ENCODE peak calls at places on chromosomes 5 and 9, in seven cellular contexts. M, G, B, S, O, E and Z are unnamed samples. For H4K20me1, the result is how much of the 10 kb centered on the place peaks cover.

GRCh38 chr9:97096793-97097192 is 57.9 kb upstream of the CTSV start:
- DNase-seq in M (no peak), E (no peak), O (no peak), B (no peak), G (no peak), S (no peak), Z (no peak)

GRCh38 chr5:173245319-173246134 is 10.5 kb upstream of the NKX2-5 start:
- DNase-seq in M (no peak), S (no peak), G (no peak), B (no peak), O (no peak), E (no peak), Z (no peak)

GRCh38 chr5:141503699-141504098 is 14.8 kb downstream of the PCDHGC5 start:
- DNase-seq in M (no peak), G (no peak), O (no peak), B (no peak), S (no peak), E (no peak), Z (no peak)

GRCh38 chr9:23123048-23123632 is 676.5 kb downstream of the DMRTA1 start:
- DNase-seq in G (no peak), B (no peak), S (peak), O (no peak), E (peak), M (peak), Z (peak)

GRCh38 chr9:1337169-1337568 is 287.0 kb downstream of the DMRT2 start:
- DNase-seq in O (no peak), S (no peak), B (no peak), E (no peak), G (no peak), M (no peak), Z (no peak)

GRCh38 chr9:35112257-35113020 is 3.2 kb downstream of the ATOSB start:
- DNase-seq in G (no peak), M (peak), E (no peak), S (no peak), O (no peak), B (no peak), Z (peak)

GRCh38 chr9:108665856-108666784 is 189.7 kb downstream of the ACTL7B start:
- DNase-seq in M (peak), S (no peak), G (no peak), O (no peak), B (no peak), E (peak), Z (no peak)

GRCh38 chr9:1083325-1083913 is 33.3 kb downstream of the DMRT2 start:
- DNase-seq in E (no peak), M (no peak), G (no peak), O (no peak), B (no peak), S (peak), Z (no peak)

GRCh38 chr5:151627650-151628049 is 36.5 kb upstream of the FAT2 start:
- DNase-seq in G (no peak), B (no peak), O (no peak), E (no peak), S (no peak), M (peak), Z (no peak)

GRCh38 chr9:137619240-137620090 is 660 bp downstream of the EHMT1 start:
- DNase-seq in B (no peak), E (no peak), G (peak), M (peak), S (no peak), O (no peak), Z (peak)

GRCh38 chr9:82499337-82499736 is 510.8 kb downstream of the SPATA31D1 start:
- DNase-seq in E (no peak), O (no peak), S (no peak), G (no peak), M (no peak), B (no peak), Z (no peak)

GRCh38 chr5:73858786-73859185 is 232.8 kb downstream of the ARHGEF28 start:
- DNase-seq in E (no peak), S (no peak), M (no peak), G (no peak), B (no peak), O (no peak), Z (no peak)

GRCh38 chr5:21791304-21791703 is 1061.8 kb downstream of the CDH12 start:
- DNase-seq in B (no peak), M (peak), S (no peak), O (no peak), E (no peak), G (no peak), Z (no peak)

GRCh38 chr9:21294325-21294724 is 10.8 kb downstream of the IFNA5 start:
- DNase-seq in S (no peak), O (peak), E (peak), G (no peak), M (peak), B (peak), Z (peak)

GRCh38 chr9:35490155-35490909 is 421 bp downstream of the RUSC2 start:
- DNase-seq in E (no peak), S (peak), G (peak), M (no peak), B (no peak), O (no peak), Z (no peak)

GRCh38 chr9:111429175-111429574 is 55.0 kb downstream of the ECPAS start:
- DNase-seq in B (no peak), G (no peak), E (peak), O (no peak), M (peak), S (no peak), Z (no peak)

GRCh38 chr5:38515648-38516047 is 40.8 kb downstream of the LIFR start:
- DNase-seq in G (no peak), E (peak), O (no peak), S (no peak), M (peak), B (peak), Z (peak)

GRCh38 chr5:83927140-83927733 is 206.6 kb upstream of the HAPLN1 start:
- DNase-seq in M (peak), E (peak), S (peak), G (peak), O (no peak), B (peak), Z (peak)

GRCh38 chr9:89038354-89039091 is 47.3 kb downstream of the S1PR3 start:
- DNase-seq in E (no peak), O (no peak), S (no peak), M (peak), G (no peak), B (no peak), Z (no peak)

DNA sequence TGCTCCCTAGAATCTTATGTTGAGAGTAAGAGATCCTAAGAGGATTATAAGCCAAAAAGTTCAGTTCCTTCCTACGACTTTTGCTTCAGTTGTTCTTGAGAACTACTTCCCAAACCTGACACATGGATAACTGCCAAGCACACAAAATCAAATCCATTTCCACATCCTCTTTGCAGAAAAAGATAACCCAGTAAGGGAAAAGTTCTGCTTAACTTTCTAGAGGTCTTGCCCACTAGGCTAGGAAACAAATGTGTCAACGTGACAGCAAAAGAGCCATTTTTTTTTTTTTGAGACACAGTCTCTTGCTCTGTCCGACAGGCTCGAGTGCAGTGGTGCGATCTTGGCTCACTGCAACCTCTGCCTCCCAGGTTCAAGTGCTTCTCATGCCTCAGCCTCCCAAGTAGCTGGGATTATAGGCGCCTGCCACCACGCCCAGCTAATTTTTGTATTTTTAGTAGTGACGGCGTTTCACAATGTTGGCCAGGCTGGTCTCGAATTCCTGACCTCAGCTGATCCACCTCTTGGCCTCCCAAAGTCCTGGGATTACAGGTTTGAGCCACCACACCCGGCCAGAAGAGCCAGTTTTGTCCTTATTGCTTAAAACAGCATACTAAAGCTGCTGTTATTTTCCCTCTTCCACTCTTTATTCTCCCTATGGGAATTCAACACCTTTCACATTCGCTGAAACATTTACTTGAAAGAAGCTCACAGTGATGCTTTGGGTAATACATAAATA is 24.2 kb downstream of the CSNK1A1 start:
- DNase-seq in B (no peak), O (no peak), G (no peak), E (no peak), M (no peak), S (no peak), Z (peak)
- H4K20me1 ChIP-seq in B (half or more), O (under half), G (under half), E (half or more), M (half or more), S (under half), Z (under half)

DNA sequence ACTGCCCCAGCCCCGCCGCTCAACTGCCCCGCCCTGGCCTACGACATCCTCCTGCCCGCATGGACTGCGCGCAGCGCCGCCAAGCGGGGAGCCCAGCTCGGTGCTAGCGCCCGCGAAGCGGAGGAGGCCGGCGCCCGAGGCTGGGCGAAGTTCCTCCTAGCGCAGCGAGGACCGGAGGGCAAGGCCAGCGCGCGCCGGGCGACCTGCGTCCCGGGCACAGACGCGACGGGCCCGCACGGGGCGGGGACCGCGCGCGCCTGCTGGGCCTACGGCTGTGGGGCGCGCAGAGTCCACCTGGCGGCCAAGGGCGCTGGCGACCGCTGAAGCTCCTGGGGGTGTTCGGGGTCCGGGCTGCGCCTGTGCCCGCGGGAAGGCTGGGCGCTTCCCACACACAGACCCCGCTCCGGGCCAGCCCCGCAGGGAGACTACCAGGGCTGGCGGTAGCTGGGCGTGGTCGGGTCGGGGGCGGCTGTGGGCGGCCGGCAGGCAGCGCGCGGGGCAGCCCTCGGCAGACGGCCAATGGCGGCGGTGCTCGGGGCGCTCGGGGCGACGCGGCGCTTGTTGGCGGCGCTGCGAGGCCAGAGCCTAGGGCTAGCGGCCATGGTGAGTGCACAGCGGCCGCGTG is at the start of gene PCBD2:
- DNase-seq in B (peak), O (peak), E (peak), M (peak), G (peak), S (peak), Z (peak)
- TF ChIP-seq POLR2A in B (peak), O (peak), E (peak), M (peak), G (peak), S (peak), Z (peak)

GRCh38 chr5:61467766-61468482 is 135.9 kb downstream of the ZSWIM6 start:
- DNase-seq in S (no peak), E (no peak), O (no peak), B (no peak), M (peak), G (no peak), Z (peak)

GRCh38 chr5:61472172-61472958 is 140.3 kb downstream of the ZSWIM6 start:
- DNase-seq in G (no peak), O (no peak), S (no peak), B (no peak), M (no peak), E (no peak), Z (no peak)

GRCh38 chr5:61468483-61468865 is 136.4 kb downstream of the ZSWIM6 start:
- DNase-seq in O (no peak), S (no peak), B (peak), M (no peak), E (no peak), G (no peak), Z (no peak)

GRCh38 chr5:61474746-61475145 is 142.7 kb downstream of the ZSWIM6 start:
- DNase-seq in G (no peak), S (no peak), M (no peak), E (no peak), B (no peak), O (no peak), Z (no peak)

DNA sequence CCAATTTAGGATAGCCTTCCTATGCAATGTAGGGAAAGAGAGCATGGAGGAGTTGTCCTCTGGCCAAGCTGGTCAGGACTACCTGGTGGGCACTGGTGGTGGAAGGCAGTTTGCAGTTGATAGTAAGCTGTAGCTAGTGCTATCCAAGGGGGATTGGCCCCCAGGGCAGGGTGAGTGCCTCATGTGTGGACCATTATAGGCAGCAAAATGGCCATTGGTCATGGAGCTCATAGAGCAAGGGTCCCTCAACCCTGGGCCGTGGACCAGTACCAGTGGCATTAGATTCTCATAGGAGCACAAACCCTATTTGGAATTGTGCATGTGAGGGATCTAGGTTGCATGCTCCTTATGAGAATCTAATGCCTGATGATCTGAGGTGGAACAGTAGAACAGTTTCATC is 139.3 kb downstream of the ZSWIM6 start:
- DNase-seq in E (no peak), M (no peak), O (no peak), B (no peak), G (no peak), S (no peak), Z (no peak)
- H4K20me1 ChIP-seq in E (under half), M (half or more), O (under half), B (under half), G (under half), S (under half), Z (under half)

GRCh38 chr5:61230492-61230891 is 68.2 kb upstream of the SMIM15 start:
- DNase-seq in G (no peak), S (no peak), B (no peak), M (no peak), E (no peak), O (no peak), Z (no peak)

GRCh38 chr5:61231813-61232212 is 69.5 kb upstream of the SMIM15 start:
- DNase-seq in G (no peak), S (no peak), O (no peak), M (no peak), E (no peak), B (no peak), Z (no peak)

GRCh38 chr5:61228229-61228628 is 66.0 kb upstream of the SMIM15 start:
- DNase-seq in G (no peak), E (no peak), O (no peak), M (no peak), B (no peak), S (no peak), Z (peak)

GRCh38 chr5:61228691-61229280 is 66.5 kb upstream of the SMIM15 start:
- DNase-seq in G (no peak), S (no peak), B (no peak), O (no peak), M (peak), E (no peak), Z (peak)

GRCh38 chr5:61229416-61229815 is 67.1 kb upstream of the SMIM15 start:
- DNase-seq in M (no peak), E (no peak), S (no peak), O (no peak), B (no peak), G (no peak), Z (peak)
- TF ChIP-seq POLR2A in M (no peak), E (no peak), S (no peak), O (no peak), B (no peak), G (no peak), Z (no peak)

DNA sequence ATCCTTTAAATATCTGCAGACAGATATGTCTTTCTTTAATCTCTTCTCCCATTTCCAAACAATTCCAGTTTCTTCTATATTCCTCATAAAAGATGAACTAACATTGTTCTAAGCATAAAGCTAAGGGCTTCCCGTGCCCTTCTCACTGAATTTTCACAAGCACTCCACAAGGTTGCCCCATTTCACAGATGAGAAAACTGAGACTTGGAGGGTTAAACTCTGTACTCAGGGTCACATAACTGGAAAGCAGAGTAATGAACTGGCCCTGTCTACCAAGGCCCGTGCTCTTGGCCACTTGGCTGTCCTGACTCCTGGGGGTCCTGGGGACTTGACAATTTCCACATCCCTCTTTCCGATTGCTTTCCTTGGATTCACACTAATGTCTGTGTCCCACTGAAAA is 25.3 kb downstream of the KLF9 start:
- DNase-seq in S (no peak), B (no peak), G (no peak), E (no peak), O (no peak), M (no peak), Z (no peak)
- H4K20me1 ChIP-seq in S (under half), B (under half), G (under half), E (under half), O (under half), M (half or more), Z (under half)

GRCh38 chr9:14779566-14780022 is 57.1 kb upstream of the CER1 start:
- DNase-seq in M (no peak), O (no peak), G (no peak), B (no peak), E (no peak), S (no peak), Z (no peak)
- TF ChIP-seq POLR2A in M (no peak), O (no peak), G (no peak), B (no peak), E (no peak), S (no peak), Z (no peak)

DNA sequence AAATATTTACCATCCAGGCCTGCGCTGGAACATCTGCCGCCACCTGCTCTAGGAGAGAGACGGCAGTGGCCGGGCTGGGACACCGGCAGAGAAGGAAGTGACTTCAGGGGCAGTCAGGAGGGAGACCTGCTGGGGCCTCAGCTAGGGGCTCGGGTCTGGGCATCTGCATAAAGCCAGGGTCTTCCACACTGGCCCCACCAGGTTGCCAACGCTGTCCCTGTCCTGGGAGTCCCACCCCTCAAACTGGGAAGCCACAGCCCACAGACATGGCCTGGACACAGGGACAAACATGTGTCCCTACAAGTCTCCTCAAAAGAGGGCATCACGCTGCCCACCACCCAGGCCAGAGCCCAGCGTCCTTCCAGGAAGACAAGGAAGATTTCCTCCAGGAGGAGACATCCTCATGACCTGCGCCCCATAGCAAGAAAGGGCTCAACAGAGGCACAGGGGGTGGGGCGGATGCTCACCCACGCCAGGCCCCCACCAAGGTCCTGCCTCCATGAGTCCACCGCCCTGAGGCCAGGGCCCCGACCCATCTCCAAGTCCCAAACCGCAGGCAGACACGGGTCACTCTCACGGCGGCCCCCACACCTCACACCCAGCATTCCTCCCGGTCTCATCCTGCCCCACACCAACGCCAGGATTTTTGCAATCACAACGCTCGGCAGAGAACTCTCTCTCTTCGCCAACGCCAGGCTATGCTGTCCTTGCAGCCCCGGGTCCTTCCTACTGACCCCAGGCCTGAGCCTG is 9.0 kb downstream of the VAV2 start:
- DNase-seq in S (no peak), O (no peak), E (no peak), M (no peak), G (no peak), B (no peak), Z (no peak)
- H4K20me1 ChIP-seq in S (under half), O (under half), E (under half), M (half or more), G (under half), B (under half), Z (under half)

GRCh38 chr9:14314424-14314928 is 535 bp upstream of the NFIB start:
- DNase-seq in S (no peak), E (peak), M (peak), O (no peak), B (peak), G (peak), Z (peak)
- TF ChIP-seq POLR2A in S (no peak), E (peak), M (no peak), O (no peak), B (no peak), G (no peak), Z (peak)